ENCODE peak calls at places on chromosome 19, in nine cellular contexts. L is breast epithelium, C is HS-27A, X is neuronal stem cell, B is T-helper 22 cell, D is GM18507, P is H7, S is right lobe of liver, I is midbrain. H is an unnamed sample.

GRCh38 chr19:30391554-30392551 is 19.7 kb downstream of the ZNF536 start:
- DNase-seq in I (no peak), X (no peak), C (no peak), L (no peak), P (peak; percentile 64), D (no peak), B (no peak), S (no peak), H (no peak)

GRCh38 chr19:17244618-17245534 is 843 bp downstream of the NR2F6 start:
- DNase-seq in B (no peak), P (peak; percentile 82), C (no peak), D (no peak), X (no peak), S (peak; percentile 42), L (no peak), I (no peak), H (no peak)

GRCh38 chr19:16436780-16437179 is 35.0 kb downstream of the EPS15L1 start:
- DNase-seq in C (no peak), L (no peak), B (no peak), S (no peak), I (no peak), D (no peak), X (no peak), P (no peak), H (peak; percentile 26)

GRCh38 chr19:40807147-40808020 is 8.4 kb downstream of the EGLN2 start:
- DNase-seq in B (no peak), D (no peak), L (no peak), S (no peak), P (peak; percentile 80), X (no peak), I (no peak), C (no peak), H (no peak)

GRCh38 chr19:37334179-37335071 is 36.5 kb upstream of the ZNF527 start:
- DNase-seq in D (peak; percentile 70), C (peak; percentile 62), I (peak; percentile 96), S (peak; percentile 92), B (peak; percentile 85), L (peak; percentile 89), P (peak; percentile 93), X (peak; percentile 87), H (no peak)

GRCh38 chr19:6744381-6745288 is 5.2 kb downstream of the TRIP10 start:
- DNase-seq in L (peak; percentile 80), P (peak; percentile 54), I (peak; percentile 77), C (peak; percentile 80), D (no peak), S (peak; percentile 60), X (no peak), B (no peak), H (no peak)

GRCh38 chr19:30085394-30085793 is 143.4 kb downstream of the URI1 start:
- DNase-seq in X (no peak), I (no peak), S (no peak), B (no peak), P (peak; percentile 86), L (no peak), C (no peak), D (no peak), H (peak; percentile 17)

GRCh38 chr19:51743405-51743804 is 8.3 kb downstream of the FPR1 start:
- DNase-seq in L (no peak), P (no peak), X (no peak), S (no peak), I (no peak), C (no peak), B (no peak), D (no peak), H (no peak)

GRCh38 chr19:33110201-33110910 is 21.6 kb upstream of the WDR88 start:
- DNase-seq in C (peak; percentile 33), L (no peak), P (no peak), B (no peak), S (no peak), I (no peak), X (no peak), D (no peak), H (no peak)

H was measured in KBM-7.